ENCODE peak calls at places on chromosomes 1 and 21, in six cellular contexts. N is choroid plexus epithelial cell, U is fibroblast of mammary gland, Y is gastrocnemius medialis, P is upper lobe of right lung, A is body of pancreas. E is an unnamed sample.

GRCh38 chr21:31879251-31879650 is 6.4 kb downstream of the HUNK start:
- DNase-seq in N (no peak), U (no peak), Y (no peak), P (no peak), A (peak; percentile 55), E (no peak)

GRCh38 chr1:46520063-46520911 is 30.7 kb downstream of the DMBX1 start:
- DNase-seq in N (peak; percentile 79), U (peak; percentile 61), Y (no peak), P (peak; percentile 76), A (no peak), E (no peak)

GRCh38 chr1:235649722-235650163 is at the start of gene GNG4:
- DNase-seq in N (no peak), U (no peak), Y (no peak), P (no peak), A (peak; percentile 25), E (peak; percentile 80)

GRCh38 chr1:38569932-38570356 is 289.6 kb downstream of the RRAGC start:
- DNase-seq in N (no peak), U (no peak), Y (no peak), P (no peak), A (no peak), E (peak; percentile 84)

GRCh38 chr21:36059823-36060158 is 535 bp downstream of the SETD4 start:
- DNase-seq in N (no peak), U (no peak), Y (peak; percentile 6), P (peak; percentile 82), A (no peak), E (no peak)

GRCh38 chr1:22111620-22112019 is 31.3 kb downstream of the WNT4 start:
- DNase-seq in N (peak; percentile 63), U (peak; percentile 71), Y (no peak), P (no peak), A (no peak), E (no peak)

GRCh38 chr1:205925730-205926129 is 17.5 kb downstream of the SLC26A9 start:
- DNase-seq in N (peak; percentile 79), U (peak; percentile 99), Y (no peak), P (no peak), A (no peak), E (no peak)

GRCh38 chr21:28719731-28720130 is 272.9 kb downstream of the LTN1 start:
- DNase-seq in N (peak; percentile 18), U (no peak), Y (no peak), P (no peak), A (no peak), E (no peak)

GRCh38 chr1:37434292-37434907 is 40.0 kb upstream of the ZC3H12A start:
- DNase-seq in N (peak; percentile 55), U (peak; percentile 38), Y (peak; percentile 8), P (peak; percentile 84), A (peak; percentile 79), E (peak; percentile 89)

GRCh38 chr1:227947425-227947677 is 381 bp downstream of the WNT9A start:
- DNase-seq in N (no peak), U (peak; percentile 7), Y (no peak), P (no peak), A (no peak), E (peak; percentile 60)

GRCh38 chr1:166975361-166976129 is at the start of gene ILDR2:
- DNase-seq in N (peak; percentile 41), U (peak; percentile 9), Y (no peak), P (peak; percentile 82), A (peak; percentile 68), E (peak; percentile 56)

GRCh38 chr1:2561898-2562895 is 6.0 kb downstream of the TNFRSF14 start:
- DNase-seq in N (no peak), U (no peak), Y (no peak), P (no peak), A (no peak), E (no peak)

GRCh38 chr1:63794927-63795326 is 21.1 kb downstream of the ROR1 start:
- DNase-seq in N (peak; percentile 85), U (no peak), Y (no peak), P (peak; percentile 74), A (no peak), E (no peak)

GRCh38 chr21:37837381-37837780 is 78.9 kb downstream of the KCNJ6 start:
- DNase-seq in N (no peak), U (no peak), Y (no peak), P (no peak), A (no peak), E (no peak)

GRCh38 chr1:182404764-182405163 is 4.3 kb upstream of the TEDDM1 start:
- DNase-seq in N (no peak), U (no peak), Y (no peak), P (no peak), A (no peak), E (no peak)

GRCh38 chr1:65395887-65396612 is 24.4 kb upstream of the LEPR start:
- DNase-seq in N (peak; percentile 31), U (peak; percentile 77), Y (no peak), P (no peak), A (no peak), E (no peak)

GRCh38 chr1:41610361-41610760 is 125.9 kb upstream of the EDN2 start:
- DNase-seq in N (no peak), U (no peak), Y (no peak), P (no peak), A (no peak), E (no peak)

GRCh38 chr1:227315500-227316346 is 2.6 kb downstream of the CDC42BPA start:
- DNase-seq in N (peak; percentile 78), U (peak; percentile 80), Y (peak; percentile 57), P (no peak), A (peak; percentile 69), E (no peak)

GRCh38 chr1:118366296-118366695 is 181.3 kb upstream of the SPAG17 start:
- DNase-seq in N (no peak), U (no peak), Y (no peak), P (no peak), A (no peak), E (no peak)

GRCh38 chr1:38730511-38731397 is 128.8 kb downstream of the RRAGC start:
- DNase-seq in N (peak; percentile 8), U (peak; percentile 79), Y (no peak), P (no peak), A (no peak), E (no peak)

GRCh38 chr1:100834779-100835645 is 59.6 kb downstream of the EXTL2 start:
- DNase-seq in N (peak; percentile 42), U (peak; percentile 40), Y (no peak), P (no peak), A (no peak), E (no peak)
- TF ChIP-seq CTCF in N (peak; percentile 54), U (peak; percentile 50), Y (no peak), P (peak; percentile 30), A (no peak), E (peak; percentile 42)

GRCh38 chr1:246012271-246012854 is 494.7 kb downstream of the SMYD3 start:
- DNase-seq in N (peak; percentile 80), U (peak; percentile 56), Y (no peak), P (no peak), A (no peak), E (peak; percentile 41)
- TF ChIP-seq CTCF in N (peak; percentile 76), U (peak; percentile 60), Y (peak; percentile 44), P (peak; percentile 67), A (peak; percentile 34), E (peak; percentile 75)

GRCh38 chr1:14851775-14852174 is 253.3 kb downstream of the KAZN start:
- DNase-seq in N (no peak), U (no peak), Y (no peak), P (no peak), A (peak; percentile 51), E (no peak)

GRCh38 chr1:14848621-14849020 is 250.1 kb downstream of the KAZN start:
- DNase-seq in N (no peak), U (no peak), Y (no peak), P (no peak), A (no peak), E (no peak)

GRCh38 chr1:14849038-14849437 is 250.6 kb downstream of the KAZN start:
- DNase-seq in N (no peak), U (peak; percentile 76), Y (no peak), P (no peak), A (no peak), E (no peak)

GRCh38 chr1:14852301-14852700 is 253.8 kb downstream of the KAZN start:
- DNase-seq in N (no peak), U (no peak), Y (no peak), P (no peak), A (peak; percentile 99), E (no peak)

GRCh38 chr1:14850563-14850962 is 252.1 kb downstream of the KAZN start:
- DNase-seq in N (no peak), U (no peak), Y (no peak), P (no peak), A (peak; percentile 73), E (no peak)
- TF ChIP-seq CTCF in N (peak; percentile 30), U (no peak), Y (no peak), P (no peak), A (peak; percentile 27), E (no peak)

GRCh38 chr1:9472386-9473031 is 66.8 kb upstream of the SLC25A33 start:
- DNase-seq in N (no peak), U (no peak), Y (no peak), P (no peak), A (no peak), E (no peak)

GRCh38 chr1:9465640-9466039 is 73.6 kb upstream of the SLC25A33 start:
- DNase-seq in N (no peak), U (no peak), Y (no peak), P (no peak), A (no peak), E (no peak)

GRCh38 chr1:9466780-9467755 is 72.2 kb upstream of the SLC25A33 start:
- DNase-seq in N (peak; percentile 39), U (peak; percentile 41), Y (peak; percentile 25), P (peak; percentile 68), A (peak; percentile 91), E (no peak)
- TF ChIP-seq CTCF in N (no peak), U (no peak), Y (no peak), P (no peak), A (no peak), E (no peak)

GRCh38 chr1:56189946-56190920 is 389.1 kb downstream of the PLPP3 start:
- DNase-seq in N (peak; percentile 15), U (no peak), Y (no peak), P (no peak), A (no peak), E (no peak)
- TF ChIP-seq CTCF in N (peak; percentile 49), U (peak; percentile 7), Y (peak; percentile 54), P (peak; percentile 39), A (no peak), E (peak; percentile 16)

GRCh38 chr1:59044535-59045121 is 252.3 kb upstream of the FGGY start:
- DNase-seq in N (peak; percentile 41), U (no peak), Y (no peak), P (no peak), A (no peak), E (no peak)
- TF ChIP-seq CTCF in N (no peak), U (no peak), Y (no peak), P (no peak), A (no peak), E (no peak)

GRCh38 chr1:244833734-244834595 is 1.5 kb upstream of the COX20 start:
- DNase-seq in N (peak; percentile 85), U (peak; percentile 72), Y (peak; percentile 38), P (peak; percentile 81), A (peak; percentile 75), E (no peak)
- TF ChIP-seq CTCF in N (peak; percentile 31), U (peak; percentile 25), Y (peak; percentile 23), P (peak; percentile 25), A (no peak), E (no peak)

DNA sequence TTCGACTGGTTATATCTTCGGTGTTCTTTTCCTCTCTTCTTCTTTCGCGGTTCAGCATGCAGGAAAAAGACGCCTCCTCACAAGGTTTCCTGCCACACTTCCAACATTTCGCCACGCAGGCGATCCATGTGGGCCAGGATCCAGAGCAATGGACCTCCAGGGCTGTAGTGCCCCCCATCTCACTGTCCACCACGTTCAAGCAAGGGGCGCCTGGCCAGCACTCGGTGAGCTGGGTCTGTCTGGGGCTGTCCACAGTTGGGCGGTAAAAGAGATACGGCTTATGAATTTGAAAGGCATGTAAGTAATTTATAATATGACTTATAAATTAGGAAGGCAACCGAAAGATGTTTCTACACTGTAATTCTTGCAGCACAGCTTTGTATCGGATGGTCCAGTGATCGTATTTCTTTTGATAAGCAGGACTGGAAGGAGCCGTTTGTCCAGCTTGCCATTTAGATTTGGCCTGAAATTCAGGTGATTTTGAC is 334 bp downstream of the CTH start:
- DNase-seq in N (peak; percentile 58), U (no peak), Y (peak; percentile 5), P (no peak), A (no peak), E (no peak)
- TF ChIP-seq CTCF in N (no peak), U (no peak), Y (no peak), P (no peak), A (no peak), E (no peak)